ENCODE peak calls at places on chromosome 22, in five cellular contexts. P is tibial artery; X is IMR-90; A is CD4-positive, alpha-beta T cell; B is body of pancreas. J is an unnamed sample. For H3K9me3, the result is how much of the 10 kb centered on the place peaks cover.

GRCh38 chr22:22074634-22075381 is 92.2 kb upstream of the TOP3B start:
- DNase-seq in P (no peak), X (no peak), A (no peak), B (no peak), J (no peak)

GRCh38 chr22:24437091-24437490 is 9.7 kb downstream of the ADORA2A start:
- DNase-seq in P (peak), X (no peak), A (no peak), B (no peak), J (no peak)

GRCh38 chr22:30606455-30607299 is at the start of gene TCN2:
- DNase-seq in P (peak), X (peak), A (peak), B (peak), J (no peak)

GRCh38 chr22:50439314-50440250 is 35.3 kb downstream of the SBF1 start:
- DNase-seq in P (no peak), X (no peak), A (no peak), B (no peak), J (no peak)

GRCh38 chr22:50599816-50600454 is 658 bp upstream of the MAPK8IP2 start:
- DNase-seq in P (no peak), X (no peak), A (peak), B (peak), J (peak)

GRCh38 chr22:29380032-29380781 is 8.2 kb downstream of the AP1B1 start:
- DNase-seq in P (no peak), X (peak), A (no peak), B (no peak), J (no peak)

GRCh38 chr22:24588756-24589481 is 4.0 kb downstream of the LRRC75B start:
- DNase-seq in P (no peak), X (no peak), A (no peak), B (no peak), J (no peak)

GRCh38 chr22:30038219-30038618 is 42.0 kb upstream of the HORMAD2 start:
- DNase-seq in P (no peak), X (peak), A (no peak), B (peak), J (no peak)

GRCh38 chr22:42282943-42283287 is 12.5 kb upstream of the TCF20 start:
- DNase-seq in P (no peak), X (no peak), A (no peak), B (no peak), J (no peak)

GRCh38 chr22:45007247-45007945 is 2.4 kb downstream of the PHF21B start:
- DNase-seq in P (no peak), X (peak), A (no peak), B (no peak), J (no peak)

GRCh38 chr22:37214431-37215025 is 2.3 kb upstream of the SSTR3 start:
- DNase-seq in P (peak), X (no peak), A (peak), B (no peak), J (no peak)

GRCh38 chr22:34356481-34356880 is 436.2 kb upstream of the LARGE1 start:
- DNase-seq in P (no peak), X (no peak), A (no peak), B (no peak), J (no peak)

GRCh38 chr22:33447733-33448132 is 389.6 kb upstream of the SYN3 start:
- DNase-seq in P (no peak), X (no peak), A (no peak), B (no peak), J (no peak)

GRCh38 chr22:24271406-24271760 is 752 bp downstream of the SPECC1L start:
- DNase-seq in P (no peak), X (peak), A (no peak), B (no peak), J (no peak)

GRCh38 chr22:36204001-36204640 is 2.5 kb upstream of the APOL4 start:
- DNase-seq in P (no peak), X (no peak), A (peak), B (no peak), J (no peak)

GRCh38 chr22:39144101-39144815 is 8.2 kb downstream of the CBX7 start:
- DNase-seq in P (peak), X (peak), A (peak), B (no peak), J (peak)

GRCh38 chr22:27372969-27373670 is 428.4 kb downstream of the MN1 start:
- DNase-seq in P (no peak), X (no peak), A (no peak), B (peak), J (no peak)

GRCh38 chr22:29983296-29983917 is 96.9 kb upstream of the HORMAD2 start:
- DNase-seq in P (no peak), X (no peak), A (no peak), B (no peak), J (no peak)

GRCh38 chr22:46036558-46037408 is 59.8 kb upstream of the WNT7B start:
- DNase-seq in P (peak), X (no peak), A (peak), B (peak), J (peak)

GRCh38 chr22:45006873-45007246 is 2.9 kb downstream of the PHF21B start:
- DNase-seq in P (no peak), X (no peak), A (no peak), B (no peak), J (no peak)

GRCh38 chr22:25690798-25691197 is 51.2 kb upstream of the MYO18B start:
- DNase-seq in P (no peak), X (no peak), A (no peak), B (no peak), J (no peak)

GRCh38 chr22:27224485-27225364 is 567.3 kb downstream of the MIAT start:
- DNase-seq in P (no peak), X (peak), A (no peak), B (no peak), J (no peak)

GRCh38 chr22:42452456-42452855 is 20.3 kb upstream of the NFAM1 start:
- DNase-seq in P (no peak), X (no peak), A (no peak), B (no peak), J (no peak)

GRCh38 chr22:36977947-36978660 is 41.1 kb downstream of the TST start:
- DNase-seq in P (peak), X (peak), A (peak), B (peak), J (peak)

GRCh38 chr22:27397036-27397947 is 404.3 kb downstream of the MN1 start:
- DNase-seq in P (no peak), X (peak), A (no peak), B (no peak), J (no peak)

GRCh38 chr22:50325444-50326224 is 1.2 kb downstream of the DENND6B start:
- DNase-seq in P (no peak), X (no peak), A (no peak), B (no peak), J (no peak)

GRCh38 chr22:39313258-39314001 is 6.0 kb downstream of the RPL3 start:
- DNase-seq in P (no peak), X (no peak), A (no peak), B (no peak), J (no peak)

GRCh38 chr22:50473088-50473487 is 1.7 kb downstream of the SBF1 start:
- DNase-seq in P (no peak), X (no peak), A (no peak), B (no peak), J (no peak)

GRCh38 chr22:43277987-43278601 is 65.1 kb downstream of the SCUBE1 start:
- DNase-seq in P (no peak), X (no peak), A (no peak), B (no peak), J (no peak)

GRCh38 chr22:16603448-16603768 is 10.8 kb upstream of the CCT8L2 start:
- DNase-seq in P (no peak), X (no peak), A (no peak), B (no peak), J (no peak)

GRCh38 chr22:38618682-38619081 is 37.5 kb downstream of the FAM227A start:
- DNase-seq in P (no peak), X (no peak), A (no peak), B (no peak), J (no peak)

GRCh38 chr22:46135611-46136538 is 14.5 kb upstream of the PPARA start:
- DNase-seq in P (no peak), X (no peak), A (no peak), B (no peak), J (no peak)

GRCh38 chr22:22706253-22706940 is 62.0 kb downstream of the GGTLC2 start:
- DNase-seq in P (no peak), X (no peak), A (no peak), B (no peak), J (no peak)

GRCh38 chr22:49179886-49180682 is 647.6 kb downstream of the BRD1 start:
- DNase-seq in P (no peak), X (no peak), A (no peak), B (no peak), J (no peak)
- H3K9me3 ChIP-seq in P (under half), X (half or more), A (under half), B (under half), J (under half)

GRCh38 chr22:49048591-49048990 is 779.1 kb downstream of the BRD1 start:
- DNase-seq in P (peak), X (no peak), A (no peak), B (no peak), J (no peak)

GRCh38 chr22:49046000-49046545 is 781.6 kb downstream of the BRD1 start:
- DNase-seq in P (peak), X (no peak), A (no peak), B (no peak), J (no peak)

GRCh38 chr22:49045276-49045675 is 782.4 kb downstream of the BRD1 start:
- DNase-seq in P (peak), X (no peak), A (no peak), B (no peak), J (no peak)

GRCh38 chr22:49047461-49047860 is 780.2 kb downstream of the BRD1 start:
- DNase-seq in P (no peak), X (peak), A (no peak), B (no peak), J (no peak)

DNA sequence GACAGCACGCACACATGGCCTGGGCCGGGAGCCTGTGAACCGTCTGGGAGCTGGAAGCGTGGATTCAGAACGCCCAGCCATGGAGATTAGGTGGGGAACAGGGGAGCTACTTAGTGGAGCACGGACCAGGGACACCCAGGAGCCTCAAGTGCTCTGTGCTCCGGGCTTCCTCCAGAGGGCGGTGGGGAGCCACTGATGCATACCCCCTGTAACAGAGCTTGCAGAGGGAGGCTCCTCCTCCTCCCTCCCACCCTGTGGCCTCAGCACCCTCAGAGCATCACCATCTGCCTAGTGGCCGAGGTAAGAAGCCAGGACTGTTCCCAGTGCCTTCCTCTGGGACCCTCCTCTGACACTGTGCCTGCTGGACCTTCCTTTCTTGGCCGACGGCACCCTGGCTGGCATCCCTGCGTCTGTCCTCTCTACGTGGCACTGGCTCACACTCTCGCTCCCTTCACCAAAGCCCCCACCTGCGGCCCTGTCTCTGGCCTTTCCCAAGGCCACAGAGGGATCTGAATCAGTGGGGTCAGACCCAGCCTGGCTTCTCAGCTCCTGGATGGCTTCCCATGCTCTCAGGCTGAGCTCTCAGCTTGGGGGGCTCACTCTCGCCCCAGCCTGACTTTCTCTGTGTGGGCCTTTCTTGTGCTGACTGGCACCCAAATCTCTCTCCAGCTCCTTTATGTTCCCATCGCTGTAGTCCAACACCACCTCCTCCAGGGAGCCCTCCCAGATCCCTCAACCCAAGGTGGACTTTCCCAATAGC is 780.9 kb downstream of the BRD1 start:
- DNase-seq in P (peak), X (no peak), A (peak), B (peak), J (no peak)
- H3K9me3 ChIP-seq in P (under half), X (half or more), A (under half), B (under half), J (under half)

GRCh38 chr22:19853058-19853878 is 1.4 kb downstream of the GNB1L start:
- DNase-seq in P (no peak), X (no peak), A (no peak), B (no peak), J (no peak)
- H3K9me3 ChIP-seq in P (under half), X (under half), A (under half), B (under half), J (under half)

GRCh38 chr22:47591709-47592108 is 829.3 kb downstream of the TBC1D22A start:
- DNase-seq in P (peak), X (no peak), A (no peak), B (no peak), J (no peak)
- H3K9me3 ChIP-seq in P (under half), X (half or more), A (under half), B (under half), J (under half)

DNA sequence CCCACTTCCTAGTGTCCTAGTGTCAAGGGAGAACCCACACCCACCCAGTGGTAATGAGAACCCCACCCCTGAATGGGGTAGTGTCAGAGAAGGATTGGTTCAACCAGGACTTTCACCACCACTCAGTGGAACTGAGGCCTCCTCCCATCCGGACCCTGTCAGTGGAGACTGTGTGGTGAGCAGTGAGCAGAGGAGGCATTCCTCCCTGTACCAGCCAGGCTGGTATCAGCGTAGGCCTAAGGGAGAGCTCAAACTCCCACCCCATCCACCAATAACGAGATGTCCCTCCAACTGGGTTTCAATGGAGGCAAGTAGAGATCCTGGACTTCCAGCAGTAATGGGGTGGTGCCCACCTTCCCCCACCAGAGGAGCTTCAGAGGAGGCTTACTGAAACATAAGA is 1171.4 kb downstream of the TBC1D22A start:
- DNase-seq in P (no peak), X (no peak), A (no peak), B (no peak), J (no peak)
- H3K9me3 ChIP-seq in P (under half), X (under half), A (under half), B (under half), J (under half)

GRCh38 chr22:47786650-47787290 is 1024.3 kb downstream of the TBC1D22A start:
- DNase-seq in P (no peak), X (no peak), A (no peak), B (no peak), J (no peak)
- H3K9me3 ChIP-seq in P (under half), X (under half), A (under half), B (under half), J (under half)

J was measured in T-helper 17 cell.